ENCODE peak calls at places on chromosomes 13 and 19, in eight cellular contexts. P, B, A, T, N, O, E and W are unnamed samples.

GRCh38 chr13:20518652-20519051 is 7.0 kb downstream of the CRYL1 start:
- DNase-seq in O (no peak), P (no peak), E (no peak), A (no peak), N (no peak), T (no peak), B (no peak), W (no peak)

GRCh38 chr13:101846701-101847100 is 394.2 kb downstream of the ITGBL1 start:
- DNase-seq in E (no peak), B (no peak), N (no peak), O (no peak), A (no peak), P (no peak), T (no peak), W (no peak)

GRCh38 chr13:71864094-71864980 is 2.7 kb downstream of the DACH1 start:
- DNase-seq in A (peak; percentile 91), O (peak; percentile 63), T (no peak), B (no peak), N (no peak), P (peak; percentile 71), E (no peak), W (peak; percentile 64)

GRCh38 chr19:45499196-45500180 is 1.2 kb downstream of the PPM1N start:
- DNase-seq in T (peak; percentile 62), B (peak; percentile 58), A (peak; percentile 78), O (no peak), N (no peak), E (no peak), P (peak; percentile 62), W (no peak)

GRCh38 chr13:114015111-114015551 is 41.3 kb upstream of the C13orf46 start:
- DNase-seq in T (no peak), A (no peak), O (no peak), P (no peak), B (no peak), N (no peak), E (no peak), W (no peak)

GRCh38 chr19:47573076-47574026 is at the start of gene ZNF541:
- DNase-seq in P (peak; percentile 81), B (peak; percentile 82), N (no peak), E (no peak), A (peak; percentile 58), O (peak; percentile 54), T (peak; percentile 60), W (peak; percentile 44)

GRCh38 chr13:108981407-108981806 is 352.0 kb downstream of the MYO16 start:
- DNase-seq in O (no peak), B (no peak), E (no peak), N (no peak), P (no peak), T (no peak), A (no peak), W (no peak)

GRCh38 chr13:29654384-29654783 is 58.9 kb upstream of the SLC7A1 start:
- DNase-seq in N (no peak), P (no peak), A (no peak), E (no peak), T (no peak), O (no peak), B (no peak), W (no peak)

GRCh38 chr19:827314-827709 is 325 bp upstream of the AZU1 start:
- DNase-seq in B (no peak), T (no peak), A (no peak), O (no peak), P (no peak), N (no peak), E (no peak), W (no peak)

GRCh38 chr13:83753912-83754624 is 128.2 kb downstream of the SLITRK1 start:
- DNase-seq in O (no peak), P (no peak), E (no peak), B (no peak), N (no peak), A (no peak), T (no peak), W (no peak)

GRCh38 chr13:24221007-24221406 is 60.5 kb downstream of the SPATA13 start:
- DNase-seq in T (no peak), P (no peak), E (no peak), N (peak; percentile 47), A (no peak), B (no peak), O (no peak), W (no peak)

GRCh38 chr13:49110122-49110831 is 109.9 kb upstream of the MLNR start:
- DNase-seq in O (peak; percentile 84), T (peak; percentile 65), P (peak; percentile 88), E (peak; percentile 47), N (peak; percentile 83), B (peak; percentile 57), A (peak; percentile 88), W (no peak)

GRCh38 chr19:3123088-3123721 is 12.6 kb upstream of the GNA15 start:
- DNase-seq in T (no peak), N (no peak), O (no peak), E (no peak), B (no peak), P (peak; percentile 42), A (no peak), W (no peak)

GRCh38 chr19:5913739-5914357 is at the start of gene CAPS:
- DNase-seq in O (no peak), E (no peak), A (peak; percentile 76), T (no peak), P (peak; percentile 70), N (peak; percentile 57), B (no peak), W (peak; percentile 89)

GRCh38 chr13:111484129-111484925 is 163.9 kb downstream of the TEX29 start:
- DNase-seq in O (no peak), A (peak; percentile 10), B (no peak), T (no peak), E (no peak), N (no peak), P (no peak), W (peak; percentile 49)

GRCh38 chr19:33175886-33176669 is 18.1 kb upstream of the LRP3 start:
- DNase-seq in E (peak; percentile 26), T (no peak), N (no peak), O (no peak), A (no peak), P (no peak), B (no peak), W (no peak)

GRCh38 chr13:38399540-38399939 is 49.9 kb downstream of the UFM1 start:
- DNase-seq in B (no peak), N (no peak), O (no peak), A (no peak), P (no peak), E (no peak), T (no peak), W (no peak)

GRCh38 chr13:99191900-99192399 is 8.7 kb upstream of the UBAC2 start:
- DNase-seq in A (peak; percentile 78), B (no peak), T (no peak), P (no peak), N (peak; percentile 75), O (no peak), E (no peak), W (no peak)

GRCh38 chr19:11251650-11252314 is 10.5 kb downstream of the DOCK6 start:
- DNase-seq in B (no peak), O (no peak), E (no peak), A (no peak), N (no peak), T (no peak), P (no peak), W (no peak)

GRCh38 chr19:39599116-39599515 is 3.2 kb upstream of the LGALS13 start:
- DNase-seq in A (no peak), B (peak; percentile 3), T (peak; percentile 37), O (peak; percentile 13), P (no peak), E (no peak), N (peak; percentile 41), W (no peak)

GRCh38 chr19:22088541-22089144 is 36.4 kb downstream of the ZNF257 start:
- DNase-seq in A (no peak), T (no peak), B (no peak), O (no peak), E (no peak), P (no peak), N (no peak), W (no peak)

GRCh38 chr13:114148521-114148855 is 16.1 kb upstream of the RASA3 start:
- DNase-seq in A (peak; percentile 35), P (no peak), E (no peak), N (no peak), O (no peak), B (peak; percentile 87), T (peak; percentile 56), W (peak; percentile 53)

GRCh38 chr13:99468971-99469545 is 32.2 kb upstream of the TM9SF2 start:
- DNase-seq in A (no peak), P (no peak), N (no peak), B (no peak), E (no peak), T (no peak), O (no peak), W (peak; percentile 24)

GRCh38 chr13:112759834-112760233 is 70.0 kb downstream of the ATP11A start:
- DNase-seq in O (no peak), E (no peak), A (no peak), P (no peak), T (no peak), B (no peak), N (no peak), W (no peak)

GRCh38 chr19:9856609-9857008 is 21.5 kb downstream of the PIN1 start:
- DNase-seq in B (no peak), O (no peak), T (no peak), A (no peak), E (no peak), N (no peak), P (peak; percentile 13), W (no peak)

GRCh38 chr19:55253842-55254624 is 4.8 kb downstream of the PPP6R1 start:
- DNase-seq in B (peak; percentile 71), E (no peak), T (peak; percentile 40), N (no peak), P (peak; percentile 62), A (no peak), O (no peak), W (no peak)